ENCODE peak calls at places on chromosomes 3 and 15, in seven cellular contexts. T is RWPE2, Z is neuronal stem cell, Y is H9, C is hepatocyte, I is coronary artery, L is sigmoid colon. B is an unnamed sample.

GRCh38 chr3:165446555-165446954 is 250.4 kb upstream of the SLITRK3 start:
- DNase-seq in T (no peak), Z (no peak), Y (no peak), C (no peak), I (no peak), L (no peak), B (no peak)

GRCh38 chr3:11774296-11774877 is 72.3 kb downstream of the TAMM41 start:
- DNase-seq in T (no peak), Z (peak; percentile 32), Y (peak; percentile 85), C (peak; percentile 75), I (no peak), L (peak; percentile 68), B (no peak)

GRCh38 chr15:31303434-31304073 is 23.1 kb upstream of the KLF13 start:
- DNase-seq in T (no peak), Z (no peak), Y (no peak), C (no peak), I (no peak), L (peak; percentile 72), B (no peak)

GRCh38 chr15:58404722-58405121 is 27.1 kb upstream of the LIPC start:
- DNase-seq in T (no peak), Z (no peak), Y (no peak), C (no peak), I (no peak), L (no peak), B (no peak)

GRCh38 chr3:51282931-51283330 is 102.2 kb upstream of the MANF start:
- DNase-seq in T (no peak), Z (no peak), Y (no peak), C (no peak), I (no peak), L (no peak), B (no peak)

GRCh38 chr3:150737874-150738679 is 24.9 kb downstream of the SIAH2 start:
- DNase-seq in T (no peak), Z (no peak), Y (peak; percentile 57), C (peak; percentile 66), I (no peak), L (no peak), B (peak; percentile 61)

GRCh38 chr15:54884312-54884711 is 312.4 kb downstream of the RSL24D1 start:
- DNase-seq in T (no peak), Z (no peak), Y (no peak), C (no peak), I (no peak), L (no peak), B (no peak)

GRCh38 chr3:114218578-114219185 is 18.7 kb downstream of the ZNF80 start:
- DNase-seq in T (no peak), Z (no peak), Y (no peak), C (no peak), I (no peak), L (no peak), B (no peak)

GRCh38 chr3:152302521-152303021 is 33.8 kb downstream of the MBNL1 start:
- DNase-seq in T (no peak), Z (no peak), Y (no peak), C (peak; percentile 48), I (no peak), L (peak; percentile 85), B (peak; percentile 81)

GRCh38 chr3:160154033-160154432 is 71.2 kb upstream of the C3orf80 start:
- DNase-seq in T (no peak), Z (no peak), Y (no peak), C (no peak), I (no peak), L (no peak), B (no peak)

GRCh38 chr15:38758001-38758400 is 193.4 kb upstream of the RASGRP1 start:
- DNase-seq in T (no peak), Z (no peak), Y (no peak), C (no peak), I (no peak), L (no peak), B (no peak)

GRCh38 chr15:70856884-70857546 is 3.1 kb upstream of the LARP6 start:
- DNase-seq in T (peak; percentile 95), Z (no peak), Y (no peak), C (peak; percentile 74), I (peak; percentile 92), L (peak; percentile 91), B (peak; percentile 76)

GRCh38 chr15:56292546-56293316 is 49.1 kb upstream of the RFX7 start:
- DNase-seq in T (no peak), Z (no peak), Y (no peak), C (no peak), I (no peak), L (no peak), B (no peak)

GRCh38 chr3:129651316-129652202 is 45.1 kb upstream of the PLXND1 start:
- DNase-seq in T (peak; percentile 86), Z (no peak), Y (peak; percentile 71), C (no peak), I (no peak), L (no peak), B (peak; percentile 59)

GRCh38 chr3:66506154-66506553 is 5.3 kb upstream of the LRIG1 start:
- DNase-seq in T (no peak), Z (no peak), Y (no peak), C (no peak), I (no peak), L (no peak), B (no peak)

GRCh38 chr3:127152676-127153505 is 40.0 kb upstream of the PRR23E start:
- DNase-seq in T (no peak), Z (no peak), Y (no peak), C (no peak), I (no peak), L (peak; percentile 49), B (no peak)

GRCh38 chr15:64532921-64533320 is 72.5 kb downstream of the ZNF609 start:
- DNase-seq in T (no peak), Z (no peak), Y (no peak), C (no peak), I (no peak), L (no peak), B (no peak)
- H3K27ac ChIP-seq in T (no peak overlapping the region), Z (no peak overlapping the region), Y (no peak overlapping the region), C (no peak overlapping the region), I (no peak overlapping the region), L (no peak overlapping the region), B (no peak overlapping the region)

GRCh38 chr3:188370081-188370830 is 216.3 kb downstream of the LPP start:
- DNase-seq in T (no peak), Z (no peak), Y (no peak), C (no peak), I (no peak), L (no peak), B (no peak)
- H3K27ac ChIP-seq in T (no peak overlapping the region), Z (no peak overlapping the region), Y (no peak overlapping the region), C (no peak overlapping the region), I (no peak overlapping the region), L (no peak overlapping the region), B (no peak overlapping the region)

GRCh38 chr3:172536993-172537419 is 13.8 kb upstream of the TNFSF10 start:
- DNase-seq in T (no peak), Z (no peak), Y (no peak), C (no peak), I (no peak), L (no peak), B (no peak)
- H3K27ac ChIP-seq in T (peak overlapping the region; percentile 41), Z (no peak overlapping the region), Y (no peak overlapping the region), C (no peak overlapping the region), I (no peak overlapping the region), L (no peak overlapping the region), B (no peak overlapping the region)

DNA sequence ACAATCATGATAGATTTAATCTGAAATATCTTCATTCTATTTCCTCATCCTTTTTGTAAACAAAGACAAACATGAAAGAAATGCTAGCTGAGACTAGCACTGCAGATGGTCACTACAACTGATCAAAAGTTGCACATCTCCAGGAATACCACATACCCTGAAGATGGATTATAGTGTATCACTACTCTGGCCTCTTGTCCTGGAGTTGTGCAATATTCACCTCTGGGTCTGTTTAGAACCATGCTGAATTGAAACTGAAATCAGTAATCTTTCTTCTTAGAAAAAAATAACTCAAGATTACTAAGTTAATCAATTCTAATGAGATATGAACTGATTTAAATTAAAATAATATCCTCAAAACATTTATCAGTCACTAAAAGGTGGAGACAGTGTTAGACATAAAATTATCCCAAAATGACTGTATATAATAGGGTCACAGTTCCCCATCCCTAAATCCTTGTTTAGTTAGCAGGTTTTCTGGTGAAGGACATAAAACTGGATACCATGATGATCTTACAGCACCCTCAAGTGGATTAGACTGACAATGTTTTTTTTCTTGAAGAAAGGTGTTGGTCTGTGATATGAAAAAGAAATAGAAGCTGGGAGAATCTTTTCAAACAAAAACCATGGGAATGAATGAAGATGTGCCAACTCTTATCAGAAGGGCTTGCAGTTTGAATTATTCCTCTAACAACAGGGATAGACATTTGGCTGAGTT is 7.2 kb upstream of the TTC14 start:
- DNase-seq in T (no peak), Z (peak; percentile 8), Y (no peak), C (no peak), I (no peak), L (no peak), B (no peak)
- H3K27ac ChIP-seq in T (no peak overlapping the region), Z (no peak overlapping the region), Y (no peak overlapping the region), C (no peak overlapping the region), I (no peak overlapping the region), L (no peak overlapping the region), B (no peak overlapping the region)

GRCh38 chr3:73497646-73498406 is 126.9 kb downstream of the PDZRN3 start:
- DNase-seq in T (no peak), Z (no peak), Y (no peak), C (no peak), I (no peak), L (no peak), B (no peak)
- H3K27ac ChIP-seq in T (no peak overlapping the region), Z (no peak overlapping the region), Y (no peak overlapping the region), C (no peak overlapping the region), I (no peak overlapping the region), L (no peak overlapping the region), B (no peak overlapping the region)

DNA sequence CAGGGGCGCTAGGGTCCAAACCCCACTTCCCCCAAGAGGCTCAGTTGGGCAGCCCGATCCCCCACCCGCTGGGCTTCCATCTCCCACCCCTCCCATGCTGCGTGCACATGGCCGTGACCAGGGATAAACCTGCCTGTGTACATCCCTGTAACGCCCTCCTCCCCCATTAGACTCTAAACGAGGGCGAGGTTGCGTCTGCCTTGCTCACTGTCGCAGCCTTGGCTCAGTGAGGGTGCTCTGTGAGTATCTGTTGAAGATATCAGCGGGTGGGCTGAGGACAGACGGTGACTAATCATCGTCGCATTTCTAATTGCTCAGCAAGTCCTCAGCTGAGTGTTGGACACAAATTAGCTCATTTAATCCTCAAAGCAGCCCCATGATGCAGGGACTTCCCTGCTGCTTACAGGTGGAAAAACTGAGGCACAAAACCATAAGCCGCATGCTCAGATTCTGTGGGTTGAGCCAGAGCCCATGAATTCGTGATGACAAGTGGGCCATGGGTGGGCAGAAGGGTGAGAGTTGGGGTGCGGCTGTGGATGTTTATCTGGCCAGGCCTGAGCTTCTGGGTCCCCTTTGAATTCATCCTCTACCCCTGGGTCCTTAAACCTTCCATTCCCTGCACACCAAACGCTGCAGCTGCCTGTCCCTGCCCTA is 26.0 kb downstream of the FBLN2 start:
- DNase-seq in T (peak; percentile 35), Z (no peak), Y (no peak), C (peak; percentile 62), I (no peak), L (no peak), B (no peak)
- H3K27ac ChIP-seq in T (no peak overlapping the region), Z (no peak overlapping the region), Y (no peak overlapping the region), C (peak overlapping the region; percentile 83), I (no peak overlapping the region), L (no peak overlapping the region), B (no peak overlapping the region)

DNA sequence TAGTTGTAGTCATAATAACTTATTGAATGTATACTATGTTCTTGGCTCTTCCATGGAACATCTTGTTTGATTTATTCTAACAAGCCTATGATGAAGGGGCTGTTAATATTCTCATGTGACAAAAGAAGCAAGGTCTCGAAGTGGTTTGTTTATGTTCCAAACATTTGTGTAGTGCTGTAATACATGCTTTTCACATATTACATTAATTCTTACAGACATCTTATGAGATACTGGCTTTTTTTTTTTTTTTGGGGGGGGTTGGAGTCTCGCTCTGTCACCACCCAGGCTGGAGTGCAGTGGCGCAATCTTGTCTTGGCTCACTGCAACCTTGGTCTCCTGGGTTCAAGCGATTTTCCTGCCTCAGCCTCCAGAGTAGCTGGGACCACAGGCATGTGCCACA is 252.3 kb downstream of the PTPRG start:
- DNase-seq in T (no peak), Z (no peak), Y (no peak), C (no peak), I (no peak), L (no peak), B (no peak)
- H3K27ac ChIP-seq in T (no peak overlapping the region), Z (no peak overlapping the region), Y (no peak overlapping the region), C (no peak overlapping the region), I (no peak overlapping the region), L (no peak overlapping the region), B (no peak overlapping the region)